ENCODE peak calls at places on chromosomes 4 and X, in seven cellular contexts. One of them, this sample, is unnamed. For H3K79me1 and H3K4me1, the result is how much of the 10 kb centered on the place peaks cover.

GRCh38 chrX:54920610-54921426 is at the start of gene TRO:
- DNase-seq in mesenchymal stem cell: peak
- DNase-seq in trophoblast cell: no peak
- DNase-seq in neuronal stem cell: peak
- DNase-seq in H1: peak
- DNase-seq in IMR-90: peak
- DNase-seq in H9: peak
- DNase-seq in this sample: peak

GRCh38 chrX:41543668-41544067 is 96.5 kb downstream of the NYX start:
- DNase-seq in IMR-90: no peak
- DNase-seq in mesenchymal stem cell: no peak
- DNase-seq in neuronal stem cell: no peak
- DNase-seq in H9: no peak
- DNase-seq in trophoblast cell: no peak
- DNase-seq in H1: no peak
- DNase-seq in this sample: no peak

GRCh38 chrX:15849555-15849954 is 5.1 kb downstream of the AP1S2 start:
- DNase-seq in H9: no peak
- DNase-seq in mesenchymal stem cell: peak
- DNase-seq in IMR-90: no peak
- DNase-seq in trophoblast cell: no peak
- DNase-seq in H1: no peak
- DNase-seq in neuronal stem cell: no peak
- DNase-seq in this sample: peak

GRCh38 chrX:70656304-70656703 is 211.7 kb downstream of the DLG3 start:
- DNase-seq in trophoblast cell: no peak
- DNase-seq in IMR-90: no peak
- DNase-seq in neuronal stem cell: no peak
- DNase-seq in mesenchymal stem cell: no peak
- DNase-seq in H9: no peak
- DNase-seq in H1: no peak
- DNase-seq in this sample: no peak

GRCh38 chr4:73104695-73105094 is 35.2 kb upstream of the COX18 start:
- DNase-seq in H9: no peak
- DNase-seq in mesenchymal stem cell: no peak
- DNase-seq in neuronal stem cell: no peak
- DNase-seq in IMR-90: no peak
- DNase-seq in H1: no peak
- DNase-seq in trophoblast cell: no peak
- DNase-seq in this sample: no peak

GRCh38 chr4:145623831-145624230 is 4.6 kb downstream of the MMAA start:
- DNase-seq in H1: no peak
- DNase-seq in neuronal stem cell: no peak
- DNase-seq in H9: no peak
- DNase-seq in trophoblast cell: no peak
- DNase-seq in mesenchymal stem cell: peak
- DNase-seq in IMR-90: peak
- DNase-seq in this sample: no peak

GRCh38 chrX:23926015-23926414 is 18.2 kb downstream of the CXorf58 start:
- DNase-seq in mesenchymal stem cell: peak
- DNase-seq in H1: no peak
- DNase-seq in H9: no peak
- DNase-seq in neuronal stem cell: no peak
- DNase-seq in trophoblast cell: no peak
- DNase-seq in IMR-90: peak
- DNase-seq in this sample: no peak

GRCh38 chr4:120769227-120769626 is 153.3 kb downstream of the PRDM5 start:
- DNase-seq in H9: no peak
- DNase-seq in H1: no peak
- DNase-seq in mesenchymal stem cell: peak
- DNase-seq in neuronal stem cell: no peak
- DNase-seq in IMR-90: peak
- DNase-seq in trophoblast cell: no peak
- DNase-seq in this sample: peak

GRCh38 chr4:124753941-124754581 is 41.5 kb upstream of the ANKRD50 start:
- DNase-seq in trophoblast cell: no peak
- DNase-seq in IMR-90: peak
- DNase-seq in mesenchymal stem cell: no peak
- DNase-seq in neuronal stem cell: no peak
- DNase-seq in H1: no peak
- DNase-seq in H9: no peak
- DNase-seq in this sample: no peak

GRCh38 chr4:95162867-95163266 is 385.9 kb downstream of the UNC5C start:
- DNase-seq in H9: no peak
- DNase-seq in trophoblast cell: no peak
- DNase-seq in neuronal stem cell: no peak
- DNase-seq in IMR-90: no peak
- DNase-seq in H1: no peak
- DNase-seq in mesenchymal stem cell: no peak
- DNase-seq in this sample: no peak

GRCh38 chr4:4788573-4788972 is 70.9 kb upstream of the MSX1 start:
- DNase-seq in IMR-90: no peak
- DNase-seq in trophoblast cell: no peak
- DNase-seq in mesenchymal stem cell: no peak
- DNase-seq in neuronal stem cell: no peak
- DNase-seq in H9: no peak
- DNase-seq in H1: no peak
- DNase-seq in this sample: no peak

GRCh38 chr4:118417325-118417724 is 64.5 kb upstream of the PRSS12 start:
- DNase-seq in H1: no peak
- DNase-seq in trophoblast cell: no peak
- DNase-seq in neuronal stem cell: no peak
- DNase-seq in IMR-90: peak
- DNase-seq in mesenchymal stem cell: no peak
- DNase-seq in H9: no peak
- DNase-seq in this sample: no peak

GRCh38 chrX:49041683-49042529 is 1.3 kb downstream of the TFE3 start:
- DNase-seq in trophoblast cell: peak
- DNase-seq in H1: no peak
- DNase-seq in H9: no peak
- DNase-seq in neuronal stem cell: no peak
- DNase-seq in mesenchymal stem cell: peak
- DNase-seq in IMR-90: peak
- DNase-seq in this sample: peak

GRCh38 chrX:138001219-138001618 is 435.3 kb downstream of the ZIC3 start:
- DNase-seq in H1: no peak
- DNase-seq in trophoblast cell: no peak
- DNase-seq in H9: no peak
- DNase-seq in IMR-90: no peak
- DNase-seq in neuronal stem cell: no peak
- DNase-seq in mesenchymal stem cell: no peak
- DNase-seq in this sample: no peak

GRCh38 chrX:68132749-68133148 is 300.5 kb downstream of the OPHN1 start:
- DNase-seq in neuronal stem cell: no peak
- DNase-seq in IMR-90: no peak
- DNase-seq in trophoblast cell: no peak
- DNase-seq in H1: no peak
- DNase-seq in H9: no peak
- DNase-seq in mesenchymal stem cell: no peak
- DNase-seq in this sample: no peak

GRCh38 chr4:110032603-110033002 is 119.9 kb downstream of the EGF start:
- DNase-seq in trophoblast cell: no peak
- DNase-seq in H9: no peak
- DNase-seq in IMR-90: no peak
- DNase-seq in H1: no peak
- DNase-seq in neuronal stem cell: no peak
- DNase-seq in mesenchymal stem cell: peak
- DNase-seq in this sample: no peak

GRCh38 chr4:173243321-173243720 is 74.7 kb downstream of the GALNT7 start:
- DNase-seq in neuronal stem cell: no peak
- DNase-seq in trophoblast cell: no peak
- DNase-seq in H9: no peak
- DNase-seq in H1: no peak
- DNase-seq in IMR-90: peak
- DNase-seq in mesenchymal stem cell: peak
- DNase-seq in this sample: no peak

GRCh38 chr4:72767903-72768817 is 199.1 kb upstream of the ADAMTS3 start:
- DNase-seq in H1: no peak
- DNase-seq in H9: no peak
- DNase-seq in trophoblast cell: no peak
- DNase-seq in neuronal stem cell: no peak
- DNase-seq in mesenchymal stem cell: peak
- DNase-seq in IMR-90: peak
- DNase-seq in this sample: peak

GRCh38 chrX:3271485-3272186 is 74.8 kb downstream of the MXRA5 start:
- DNase-seq in IMR-90: peak
- DNase-seq in H9: no peak
- DNase-seq in H1: no peak
- DNase-seq in neuronal stem cell: no peak
- DNase-seq in mesenchymal stem cell: peak
- DNase-seq in trophoblast cell: no peak
- DNase-seq in this sample: no peak

GRCh38 chr4:6332669-6333050 is 63.0 kb downstream of the WFS1 start:
- DNase-seq in neuronal stem cell: no peak
- DNase-seq in H9: no peak
- DNase-seq in H1: no peak
- DNase-seq in trophoblast cell: no peak
- DNase-seq in IMR-90: no peak
- DNase-seq in mesenchymal stem cell: no peak
- DNase-seq in this sample: no peak

GRCh38 chr4:39341075-39341725 is 25.0 kb downstream of the RFC1 start:
- DNase-seq in H1: no peak
- DNase-seq in neuronal stem cell: no peak
- DNase-seq in IMR-90: no peak
- DNase-seq in mesenchymal stem cell: no peak
- DNase-seq in H9: no peak
- DNase-seq in trophoblast cell: no peak
- DNase-seq in this sample: no peak

GRCh38 chr4:52106701-52107100 is 55.6 kb downstream of the SPATA18 start:
- DNase-seq in neuronal stem cell: no peak
- DNase-seq in IMR-90: no peak
- DNase-seq in H9: no peak
- DNase-seq in H1: no peak
- DNase-seq in mesenchymal stem cell: no peak
- DNase-seq in trophoblast cell: no peak
- DNase-seq in this sample: no peak

GRCh38 chr4:85005865-85006377 is 39.4 kb upstream of the WDFY3 start:
- DNase-seq in H9: no peak
- DNase-seq in trophoblast cell: peak
- DNase-seq in IMR-90: peak
- DNase-seq in H1: no peak
- DNase-seq in mesenchymal stem cell: peak
- DNase-seq in neuronal stem cell: no peak
- DNase-seq in this sample: no peak

GRCh38 chr4:189084671-189085070 is 856.0 kb upstream of the FRG1 start:
- DNase-seq in IMR-90: no peak
- DNase-seq in H9: peak
- DNase-seq in trophoblast cell: no peak
- DNase-seq in H1: no peak
- DNase-seq in mesenchymal stem cell: no peak
- DNase-seq in neuronal stem cell: no peak
- DNase-seq in this sample: peak

GRCh38 chr4:13665711-13666660 is 38.5 kb upstream of the BOD1L1 start:
- DNase-seq in H1: no peak
- DNase-seq in trophoblast cell: no peak
- DNase-seq in mesenchymal stem cell: no peak
- DNase-seq in neuronal stem cell: no peak
- DNase-seq in H9: no peak
- DNase-seq in IMR-90: peak
- DNase-seq in this sample: no peak

GRCh38 chr4:156970501-156971167 is 965 bp downstream of the PDGFC start:
- DNase-seq in mesenchymal stem cell: peak
- DNase-seq in trophoblast cell: peak
- DNase-seq in H1: peak
- DNase-seq in H9: peak
- DNase-seq in neuronal stem cell: peak
- DNase-seq in IMR-90: peak
- DNase-seq in this sample: peak

GRCh38 chr4:134551348-134551747 is 349.8 kb upstream of the PABPC4L start:
- DNase-seq in H1: no peak
- DNase-seq in mesenchymal stem cell: no peak
- DNase-seq in neuronal stem cell: no peak
- DNase-seq in IMR-90: no peak
- DNase-seq in trophoblast cell: no peak
- DNase-seq in H9: no peak
- DNase-seq in this sample: no peak
- H3K79me1 ChIP-seq in H1: under half
- H3K79me1 ChIP-seq in mesenchymal stem cell: under half
- H3K79me1 ChIP-seq in neuronal stem cell: under half
- H3K79me1 ChIP-seq in IMR-90: under half
- H3K79me1 ChIP-seq in trophoblast cell: under half
- H3K79me1 ChIP-seq in H9: under half
- H3K79me1 ChIP-seq in this sample: under half

DNA sequence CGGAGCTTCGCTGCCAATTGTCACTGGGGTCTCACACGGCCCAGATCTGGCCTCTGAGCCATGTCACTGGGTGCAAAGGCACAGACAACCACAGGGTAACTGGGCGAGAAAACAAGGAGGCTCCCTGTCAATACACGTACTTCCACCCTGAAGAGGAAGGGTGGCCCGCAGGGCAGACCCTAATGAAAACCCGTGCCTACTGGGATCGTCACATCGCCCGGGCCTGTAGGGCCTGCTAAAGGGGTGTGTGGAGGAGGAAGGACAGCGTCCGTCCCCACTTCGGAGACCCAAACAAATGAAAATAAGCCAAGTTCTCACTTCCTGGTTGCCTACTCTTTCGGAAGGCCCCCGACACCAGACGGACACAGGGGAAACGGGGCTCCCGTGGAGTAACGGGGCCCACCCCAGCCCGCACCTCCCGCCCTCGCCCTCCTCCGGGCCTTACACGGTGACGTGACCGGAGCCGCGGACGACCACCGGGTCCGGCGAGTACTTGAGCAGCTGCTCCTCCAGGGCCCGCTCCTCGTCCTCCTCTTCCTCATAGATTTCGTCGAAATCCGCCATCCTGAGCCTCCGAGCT is 578 bp downstream of the CHIC2 start:
- DNase-seq in mesenchymal stem cell: peak
- DNase-seq in H1: no peak
- DNase-seq in H9: peak
- DNase-seq in trophoblast cell: peak
- DNase-seq in neuronal stem cell: peak
- DNase-seq in IMR-90: no peak
- DNase-seq in this sample: peak
- H3K4me1 ChIP-seq in mesenchymal stem cell: under half
- H3K4me1 ChIP-seq in H1: under half
- H3K4me1 ChIP-seq in H9: under half
- H3K4me1 ChIP-seq in trophoblast cell: under half
- H3K4me1 ChIP-seq in neuronal stem cell: under half
- H3K4me1 ChIP-seq in IMR-90: under half
- H3K4me1 ChIP-seq in this sample: under half

GRCh38 chrX:72053508-72053907 is 78.2 kb downstream of the RTL5 start:
- DNase-seq in trophoblast cell: no peak
- DNase-seq in IMR-90: no peak
- DNase-seq in neuronal stem cell: no peak
- DNase-seq in H9: no peak
- DNase-seq in H1: no peak
- DNase-seq in mesenchymal stem cell: no peak
- DNase-seq in this sample: no peak
- H2AK5ac ChIP-seq in trophoblast cell: no peak
- H2AK5ac ChIP-seq in IMR-90: no peak
- H2AK5ac ChIP-seq in neuronal stem cell: no peak
- H2AK5ac ChIP-seq in H9: no peak
- H2AK5ac ChIP-seq in H1: no peak
- H2AK5ac ChIP-seq in mesenchymal stem cell: no peak
- H2AK5ac ChIP-seq in this sample: no peak

DNA sequence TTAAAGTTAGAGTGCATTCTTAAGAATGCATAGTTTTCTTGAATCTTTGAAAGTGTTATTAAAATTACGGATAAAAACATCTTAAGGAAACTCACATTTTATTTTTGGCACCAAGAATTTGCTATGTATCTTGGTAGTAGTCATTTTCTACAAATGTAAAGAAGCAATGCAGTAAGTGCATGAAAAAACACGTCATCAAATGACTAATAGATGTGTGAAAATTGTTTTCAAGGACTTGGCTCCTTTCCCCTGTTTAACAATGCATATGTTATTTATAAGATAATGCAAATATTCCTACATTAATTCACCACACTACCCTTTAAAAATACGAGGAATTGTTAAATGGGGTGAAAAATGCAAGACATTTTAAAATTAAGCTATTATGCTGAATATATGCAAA is 461.2 kb upstream of the PCDH7 start:
- DNase-seq in mesenchymal stem cell: no peak
- DNase-seq in H1: no peak
- DNase-seq in neuronal stem cell: no peak
- DNase-seq in H9: no peak
- DNase-seq in trophoblast cell: no peak
- DNase-seq in IMR-90: no peak
- DNase-seq in this sample: no peak
- H3K79me1 ChIP-seq in mesenchymal stem cell: under half
- H3K79me1 ChIP-seq in H1: under half
- H3K79me1 ChIP-seq in neuronal stem cell: under half
- H3K79me1 ChIP-seq in H9: under half
- H3K79me1 ChIP-seq in trophoblast cell: under half
- H3K79me1 ChIP-seq in IMR-90: under half
- H3K79me1 ChIP-seq in this sample: under half